ENCODE peak calls at places on chromosomes 3 and 15, in nine cellular contexts. A is suprapubic skin, D is SK-N-SH, S is stomach, G is sigmoid colon, N is A549, X is transverse colon, I is ovary, R is H1. W is an unnamed sample.

GRCh38 chr3:115363071-115363470 is 216.0 kb upstream of the ZBTB20 start:
- DNase-seq in A (no peak), X (no peak), I (no peak), D (no peak), G (no peak), R (no peak), S (no peak), N (no peak), W (no peak)

GRCh38 chr3:18758047-18758704 is 333.0 kb upstream of the SATB1 start:
- DNase-seq in G (no peak), S (no peak), I (no peak), N (peak; percentile 50), X (peak; percentile 10), A (no peak), R (no peak), D (peak; percentile 27), W (no peak)

GRCh38 chr3:127585163-127585812 is 5.2 kb downstream of the TPRA1 start:
- DNase-seq in R (no peak), D (no peak), S (no peak), X (no peak), N (no peak), I (no peak), G (no peak), A (no peak), W (no peak)

GRCh38 chr3:62554264-62554799 is 181.0 kb upstream of the FEZF2 start:
- DNase-seq in D (peak; percentile 8), N (peak; percentile 5), I (no peak), S (no peak), R (no peak), G (no peak), A (no peak), X (no peak), W (peak; percentile 21)

GRCh38 chr3:148718982-148719862 is 21.5 kb downstream of the AGTR1 start:
- DNase-seq in S (no peak), D (no peak), R (no peak), A (no peak), G (no peak), X (no peak), N (peak; percentile 32), I (no peak), W (no peak)

GRCh38 chr15:77028451-77029165 is 33.7 kb downstream of the PSTPIP1 start:
- DNase-seq in G (peak; percentile 50), D (peak; percentile 20), A (peak; percentile 52), R (no peak), N (no peak), I (no peak), S (peak; percentile 19), X (peak; percentile 12), W (no peak)

GRCh38 chr3:37287776-37288175 is 113.4 kb upstream of the LRRFIP2 start:
- DNase-seq in N (no peak), R (no peak), D (no peak), X (no peak), G (no peak), I (no peak), A (no peak), S (no peak), W (no peak)

GRCh38 chr3:184145120-184145524 is 10.0 kb downstream of the EIF2B5 start:
- DNase-seq in G (no peak), S (peak; percentile 81), N (peak; percentile 62), R (peak; percentile 62), D (peak; percentile 59), X (peak; percentile 66), A (no peak), I (no peak), W (no peak)

GRCh38 chr3:38985581-38985980 is 66.2 kb downstream of the SCN11A start:
- DNase-seq in S (no peak), D (no peak), R (no peak), G (no peak), I (no peak), X (no peak), N (peak; percentile 23), A (no peak), W (no peak)

GRCh38 chr15:31328999-31329639 is 2.5 kb downstream of the KLF13 start:
- DNase-seq in I (peak; percentile 59), A (no peak), N (no peak), G (peak; percentile 74), R (peak; percentile 73), S (no peak), X (peak; percentile 67), D (peak; percentile 33), W (no peak)

GRCh38 chr3:100695696-100696095 is 13.6 kb upstream of the TFG start:
- DNase-seq in D (no peak), R (no peak), A (no peak), S (no peak), G (no peak), N (no peak), X (no peak), I (no peak), W (no peak)

GRCh38 chr3:136109499-136109898 is 86.6 kb downstream of the MSL2 start:
- DNase-seq in I (no peak), G (no peak), S (no peak), N (no peak), D (no peak), X (no peak), A (no peak), R (no peak), W (no peak)

GRCh38 chr3:100335137-100335833 is 728 bp downstream of the NIT2 start:
- DNase-seq in A (no peak), X (peak; percentile 34), R (no peak), S (no peak), N (peak; percentile 26), G (no peak), I (peak; percentile 39), D (peak; percentile 47), W (no peak)

GRCh38 chr3:141834296-141834695 is 42.1 kb upstream of the ATP1B3 start:
- DNase-seq in I (no peak), D (no peak), S (no peak), X (no peak), N (no peak), R (no peak), G (no peak), A (no peak), W (no peak)

DNA sequence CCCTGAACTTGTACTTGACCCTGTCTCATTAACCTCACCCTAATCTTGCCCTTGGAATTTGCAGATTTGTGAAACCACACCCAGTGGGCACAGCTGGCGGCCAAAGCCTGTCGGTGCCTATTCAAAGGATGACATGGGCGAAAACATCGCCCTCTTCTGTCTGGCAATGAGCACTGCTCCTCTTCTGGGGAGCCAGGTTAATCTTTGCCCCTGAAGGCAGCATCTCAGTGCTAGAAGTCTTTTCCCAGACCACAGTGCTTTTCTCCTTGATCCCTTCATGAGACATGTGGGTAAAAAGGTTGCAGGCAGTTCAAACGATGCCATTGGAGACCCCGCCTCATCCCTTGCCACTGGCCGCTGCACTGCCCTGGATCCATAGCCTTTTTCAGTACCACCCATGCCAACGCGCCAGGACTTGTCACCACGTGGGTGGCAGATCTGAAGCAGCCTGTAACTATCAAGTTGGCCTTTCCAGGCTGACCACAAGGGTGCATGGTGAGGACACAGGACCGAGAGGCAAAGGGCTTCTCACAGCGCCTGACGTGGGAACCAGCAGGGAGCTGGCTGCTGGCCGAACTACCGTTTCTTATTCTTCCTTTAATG is 6.5 kb upstream of the DNASE1L3 start:
- DNase-seq in G (peak; percentile 82), R (peak; percentile 82), D (peak; percentile 72), I (peak; percentile 61), A (peak; percentile 84), S (peak; percentile 77), N (peak; percentile 92), X (peak; percentile 73), W (no peak)
- TF ChIP-seq EP300 in G (no peak), R (no peak), D (no peak), I (no peak), A (no peak), S (no peak), N (no peak), X (no peak), W (no peak)

GRCh38 chr15:90665288-90666134 is 51.6 kb upstream of the BLM start:
- DNase-seq in D (peak; percentile 91), I (peak; percentile 82), N (peak; percentile 78), R (no peak), A (peak; percentile 83), X (peak; percentile 64), G (peak; percentile 83), S (peak; percentile 48), W (no peak)
- H3K4me1 ChIP-seq in D (peaks cover 12% of the 10 kb centered on the region), I (no peaks in the 10 kb centered on the region), N (peaks cover 14% of the 10 kb centered on the region), R (no peaks in the 10 kb centered on the region), A (peaks cover 28% of the 10 kb centered on the region), X (peaks cover 2% of the 10 kb centered on the region), G (peaks cover 13% of the 10 kb centered on the region), S (peaks cover 35% of the 10 kb centered on the region), W (peaks cover 28% of the 10 kb centered on the region)

GRCh38 chr3:126472277-126473006 is 3.2 kb downstream of the ZXDC start:
- DNase-seq in A (peak; percentile 86), D (no peak), X (peak; percentile 40), G (peak; percentile 91), N (peak; percentile 73), I (no peak), S (peak; percentile 71), R (no peak), W (no peak)
- TF ChIP-seq EP300 in A (no peak), D (no peak), X (no peak), G (no peak), N (no peak), I (no peak), S (no peak), R (no peak), W (no peak)

GRCh38 chr3:31227152-31227581 is 305.6 kb upstream of the STT3B start:
- DNase-seq in D (no peak), R (no peak), S (no peak), A (no peak), X (no peak), G (no peak), N (no peak), I (no peak), W (no peak)
- H3K4me1 ChIP-seq in D (no peaks in the 10 kb centered on the region), R (peaks cover 2% of the 10 kb centered on the region), S (no peaks in the 10 kb centered on the region), A (peaks cover 37% of the 10 kb centered on the region), X (no peaks in the 10 kb centered on the region), G (no peaks in the 10 kb centered on the region), N (no peaks in the 10 kb centered on the region), I (no peaks in the 10 kb centered on the region), W (no peaks in the 10 kb centered on the region)

GRCh38 chr15:42194502-42194901 is 13.6 kb downstream of the VPS39 start:
- DNase-seq in A (no peak), R (no peak), D (no peak), X (peak; percentile 15), S (no peak), N (peak; percentile 53), G (no peak), I (no peak), W (no peak)
- TF ChIP-seq EP300 in A (no peak), R (no peak), D (no peak), X (no peak), S (no peak), N (no peak), G (no peak), I (no peak), W (no peak)

GRCh38 chr3:71064288-71064975 is 519.1 kb downstream of the FOXP1 start:
- DNase-seq in G (peak; percentile 74), X (peak; percentile 62), N (peak; percentile 10), A (no peak), S (peak; percentile 57), I (no peak), R (peak; percentile 76), D (peak; percentile 89), W (no peak)
- H3K4me1 ChIP-seq in G (peaks cover 64% of the 10 kb centered on the region), X (peaks cover 19% of the 10 kb centered on the region), N (peaks cover 59% of the 10 kb centered on the region), A (peaks cover 79% of the 10 kb centered on the region), S (peaks cover 82% of the 10 kb centered on the region), I (peaks cover 12% of the 10 kb centered on the region), R (peaks cover 14% of the 10 kb centered on the region), D (peaks cover 39% of the 10 kb centered on the region), W (peaks cover 63% of the 10 kb centered on the region)

GRCh38 chr3:150759947-150760346 is 3.0 kb downstream of the SIAH2 start:
- DNase-seq in A (no peak), N (no peak), G (no peak), R (no peak), I (no peak), S (no peak), D (no peak), X (no peak), W (no peak)
- TF ChIP-seq EP300 in A (no peak), N (no peak), G (no peak), R (no peak), I (no peak), S (no peak), D (no peak), X (no peak), W (no peak)

W was measured in esophagus muscularis mucosa.